ENCODE peak calls at places on chromosomes 16 and 17, in four cellular contexts. G is GM04504, T is amniotic stem cell, W is activated gamma-delta T cell treated with Interleukin-2 at 50 U/mL for 16 hours. H is an unnamed sample.

GRCh38 chr17:71926746-71927398 is 193.9 kb upstream of the SOX9 start:
- DNase-seq in T (no peak), G (no peak), W (no peak), H (no peak)

GRCh38 chr16:53159781-53160436 is 105.1 kb downstream of the CHD9 start:
- DNase-seq in T (peak), W (peak), G (peak), H (no peak)

GRCh38 chr16:785563-786535 is 2.3 kb downstream of the RPUSD1 start:
- DNase-seq in G (no peak), W (peak), T (peak), H (peak)

GRCh38 chr16:85286970-85287814 is 174.9 kb upstream of the CIBAR2 start:
- DNase-seq in T (no peak), G (peak), W (no peak), H (peak)

GRCh38 chr17:42969006-42969581 is 4.8 kb upstream of the AARSD1 start:
- DNase-seq in G (no peak), T (no peak), W (no peak), H (no peak)

GRCh38 chr17:69018687-69019086 is 42.0 kb downstream of the ABCA9 start:
- DNase-seq in W (no peak), G (no peak), T (no peak), H (no peak)

GRCh38 chr17:7684856-7685532 is 2.3 kb downstream of the TP53 start:
- DNase-seq in G (no peak), T (no peak), W (no peak), H (no peak)

GRCh38 chr17:27407916-27408846 is 48.1 kb upstream of the KSR1 start:
- DNase-seq in T (peak), G (no peak), W (no peak), H (no peak)

GRCh38 chr16:87210949-87211348 is 106.2 kb downstream of the C16orf95 start:
- DNase-seq in G (no peak), T (no peak), W (no peak), H (no peak)

GRCh38 chr16:48321307-48322036 is 63.7 kb downstream of the SIAH1 start:
- DNase-seq in G (no peak), T (no peak), W (no peak), H (no peak)

GRCh38 chr17:8353736-8354135 is 14.1 kb downstream of the ODF4 start:
- DNase-seq in W (no peak), G (no peak), T (no peak), H (no peak)

GRCh38 chr16:56998352-56998751 is 9.0 kb downstream of the NLRC5 start:
- DNase-seq in W (no peak), T (no peak), G (no peak), H (peak)

GRCh38 chr16:10868562-10869469 is 8.2 kb upstream of the CIITA start:
- DNase-seq in W (no peak), G (no peak), T (no peak), H (peak)

GRCh38 chr17:17231621-17232302 is 5.2 kb downstream of the FLCN start:
- DNase-seq in G (no peak), T (no peak), W (no peak), H (no peak)

GRCh38 chr17:42698736-42699414 is 16.5 kb downstream of the CNTNAP1 start:
- DNase-seq in G (peak), W (no peak), T (peak), H (peak)

GRCh38 chr17:66290097-66290722 is 12.2 kb upstream of the PRKCA start:
- DNase-seq in G (no peak), T (no peak), W (no peak), H (no peak)

GRCh38 chr17:40443988-40444899 is 994 bp downstream of the IGFBP4 start:
- DNase-seq in G (no peak), W (no peak), T (no peak), H (no peak)

GRCh38 chr16:71540-72341 is 690 bp downstream of the RHBDF1 start:
- DNase-seq in W (no peak), G (no peak), T (peak), H (no peak)

GRCh38 chr17:44272321-44272951 is 4.5 kb upstream of the SLC4A1 start:
- DNase-seq in G (no peak), W (no peak), T (no peak), H (no peak)

GRCh38 chr16:84275562-84276151 is 19.0 kb upstream of the WFDC1 start:
- DNase-seq in T (no peak), W (no peak), G (no peak), H (no peak)

GRCh38 chr17:8091033-8091687 is 3.6 kb upstream of the ALOX12B start:
- DNase-seq in T (no peak), G (no peak), W (no peak), H (no peak)

GRCh38 chr16:81885976-81886586 is 107.0 kb downstream of the PLCG2 start:
- DNase-seq in T (no peak), G (no peak), W (peak), H (no peak)

GRCh38 chr17:83173997-83174858 is 94.8 kb downstream of the METRNL start:
- DNase-seq in T (no peak), W (peak), G (no peak), H (peak)

GRCh38 chr16:4859900-4860255 is 12.6 kb downstream of the UBN1 start:
- DNase-seq in T (no peak), G (no peak), W (no peak), H (no peak)

GRCh38 chr17:17109231-17109630 is 67.0 kb downstream of the MPRIP start:
- DNase-seq in W (no peak), G (no peak), T (no peak), H (no peak)

GRCh38 chr16:3857189-3858013 is 23.1 kb downstream of the CREBBP start:
- DNase-seq in G (peak), T (no peak), W (no peak), H (no peak)

GRCh38 chr17:27381007-27381501 is 75.2 kb upstream of the KSR1 start:
- DNase-seq in G (no peak), W (peak), T (no peak), H (peak)

GRCh38 chr17:59342681-59343127 is 11.2 kb downstream of the YPEL2 start:
- DNase-seq in T (no peak), G (no peak), W (no peak), H (no peak)

GRCh38 chr16:57284206-57284951 is at the start of gene PLLP:
- DNase-seq in T (no peak), G (no peak), W (no peak), H (peak)

GRCh38 chr16:62741692-62742091 is 705.5 kb upstream of the CDH8 start:
- DNase-seq in T (no peak), W (no peak), G (no peak), H (no peak)

GRCh38 chr17:80789356-80789902 is 202.2 kb upstream of the CHMP6 start:
- DNase-seq in T (peak), W (no peak), G (peak), H (no peak)

GRCh38 chr16:57846078-57846697 is 43.9 kb upstream of the KIFC3 start:
- DNase-seq in G (no peak), W (no peak), T (no peak), H (no peak)

GRCh38 chr16:28064150-28064549 is 636 bp upstream of the GSG1L start:
- DNase-seq in W (no peak), G (no peak), T (no peak), H (no peak)

GRCh38 chr17:14351493-14351892 is 50.6 kb downstream of the HS3ST3B1 start:
- DNase-seq in W (no peak), T (no peak), G (no peak), H (no peak)

GRCh38 chr16:27972500-27972899 is 91.0 kb downstream of the GSG1L start:
- DNase-seq in T (no peak), G (no peak), W (peak), H (no peak)